ENCODE peak calls at places on chromosomes 2 and 18, in nine cellular contexts. O is left lung; I is neural crest cell; L is CD4-positive, alpha-beta T cell; U is BE2C; F is omental fat pad; H is Panc1; J is WERI-Rb-1; B is A549. T is an unnamed sample.

GRCh38 chr2:107588960-107589542 is 237.6 kb upstream of the RGPD4 start:
- DNase-seq in O (no peak), I (no peak), L (no peak), U (no peak), F (no peak), H (no peak), J (no peak), B (no peak), T (no peak)

GRCh38 chr18:41226186-41226585 is 728.8 kb upstream of the PIK3C3 start:
- DNase-seq in O (no peak), I (no peak), L (no peak), U (no peak), F (no peak), H (no peak), J (no peak), B (no peak), T (no peak)

GRCh38 chr2:180520816-180521595 is 459.4 kb upstream of the UBE2E3 start:
- DNase-seq in O (no peak), I (no peak), L (no peak), U (no peak), F (no peak), H (peak), J (no peak), B (peak), T (no peak)

GRCh38 chr2:227267406-227268115 is 57.5 kb upstream of the MFF start:
- DNase-seq in O (no peak), I (no peak), L (no peak), U (no peak), F (no peak), H (no peak), J (no peak), B (peak), T (no peak)

GRCh38 chr2:105338020-105338385 is 663 bp downstream of the C2orf49 start:
- DNase-seq in O (no peak), I (no peak), L (no peak), U (no peak), F (no peak), H (no peak), J (no peak), B (no peak), T (no peak)

GRCh38 chr2:126614529-126615279 is 41.3 kb upstream of the GYPC start:
- DNase-seq in O (no peak), I (no peak), L (no peak), U (no peak), F (no peak), H (no peak), J (no peak), B (no peak), T (no peak)

GRCh38 chr2:74806913-74807312 is 27.0 kb upstream of the HK2 start:
- DNase-seq in O (no peak), I (no peak), L (no peak), U (no peak), F (no peak), H (no peak), J (no peak), B (no peak), T (no peak)

GRCh38 chr2:158967731-158968395 is 577 bp upstream of the TANC1 start:
- DNase-seq in O (peak), I (peak), L (no peak), U (peak), F (no peak), H (no peak), J (peak), B (no peak), T (peak)

GRCh38 chr2:108316194-108316880 is 27.6 kb downstream of the SULT1C2 start:
- DNase-seq in O (no peak), I (no peak), L (no peak), U (no peak), F (no peak), H (no peak), J (no peak), B (no peak), T (no peak)

GRCh38 chr2:63589148-63589972 is 597 bp downstream of the MDH1 start:
- DNase-seq in O (no peak), I (no peak), L (no peak), U (no peak), F (no peak), H (no peak), J (no peak), B (peak), T (no peak)

GRCh38 chr2:215796160-215796559 is 217.2 kb downstream of the MREG start:
- DNase-seq in O (no peak), I (no peak), L (no peak), U (peak), F (no peak), H (no peak), J (no peak), B (no peak), T (no peak)

GRCh38 chr2:211923019-211923418 is 615.6 kb downstream of the ERBB4 start:
- DNase-seq in O (no peak), I (no peak), L (no peak), U (no peak), F (no peak), H (no peak), J (no peak), B (no peak), T (no peak)

GRCh38 chr2:39065616-39066015 is 55.2 kb downstream of the SOS1 start:
- DNase-seq in O (no peak), I (no peak), L (no peak), U (no peak), F (no peak), H (no peak), J (no peak), B (no peak), T (no peak)

GRCh38 chr2:17558878-17559277 is 18.4 kb downstream of the VSNL1 start:
- DNase-seq in O (no peak), I (no peak), L (no peak), U (no peak), F (no peak), H (no peak), J (no peak), B (no peak), T (no peak)

GRCh38 chr18:37764526-37764925 is 198.9 kb upstream of the CELF4 start:
- DNase-seq in O (no peak), I (no peak), L (no peak), U (no peak), F (no peak), H (no peak), J (no peak), B (no peak), T (no peak)

GRCh38 chr2:8841962-8842361 is 4.5 kb upstream of the KIDINS220 start:
- DNase-seq in O (no peak), I (no peak), L (no peak), U (no peak), F (no peak), H (no peak), J (no peak), B (no peak), T (no peak)

GRCh38 chr2:238856713-238857567 is 9.1 kb downstream of the TWIST2 start:
- DNase-seq in O (no peak), I (no peak), L (no peak), U (no peak), F (no peak), H (no peak), J (no peak), B (no peak), T (no peak)

GRCh38 chr2:202378661-202379338 is 2.7 kb downstream of the BMPR2 start:
- DNase-seq in O (no peak), I (no peak), L (no peak), U (no peak), F (no peak), H (no peak), J (no peak), B (no peak), T (no peak)

GRCh38 chr18:21441670-21442069 is 158.8 kb downstream of the ESCO1 start:
- DNase-seq in O (no peak), I (no peak), L (no peak), U (no peak), F (no peak), H (no peak), J (no peak), B (no peak), T (no peak)

GRCh38 chr2:124804014-124804940 is 779.2 kb downstream of the CNTNAP5 start:
- DNase-seq in O (no peak), I (no peak), L (no peak), U (peak), F (no peak), H (peak), J (peak), B (peak), T (no peak)

GRCh38 chr2:234608946-234609345 is 112.1 kb upstream of the ARL4C start:
- DNase-seq in O (no peak), I (no peak), L (no peak), U (no peak), F (no peak), H (no peak), J (no peak), B (no peak), T (no peak)

GRCh38 chr2:234607691-234608090 is 110.8 kb upstream of the ARL4C start:
- DNase-seq in O (no peak), I (no peak), L (no peak), U (no peak), F (no peak), H (no peak), J (no peak), B (no peak), T (no peak)

GRCh38 chr2:234606906-234607305 is 110.0 kb upstream of the ARL4C start:
- DNase-seq in O (no peak), I (no peak), L (no peak), U (no peak), F (no peak), H (no peak), J (peak), B (no peak), T (peak)

GRCh38 chr2:234615643-234616356 is 118.9 kb upstream of the ARL4C start:
- DNase-seq in O (no peak), I (no peak), L (no peak), U (no peak), F (no peak), H (no peak), J (no peak), B (no peak), T (no peak)

GRCh38 chr2:234611209-234611608 is 114.3 kb upstream of the ARL4C start:
- DNase-seq in O (no peak), I (no peak), L (no peak), U (no peak), F (no peak), H (no peak), J (no peak), B (peak), T (no peak)
- TF ChIP-seq CTCF in O (no peak), I (peak), L (no peak), U (peak), F (no peak), H (peak), J (peak), B (no peak), T (peak)

GRCh38 chr2:94870392-94871225 is 621 bp upstream of the TEKT4 start:
- DNase-seq in O (peak), I (no peak), L (no peak), U (no peak), F (no peak), H (no peak), J (peak), B (no peak), T (peak)
- TF ChIP-seq CTCF in O (no peak), I (peak), L (no peak), U (peak), F (no peak), H (peak), J (peak), B (peak), T (peak)

GRCh38 chr2:232871835-232872736 is 2.0 kb downstream of the SNORC start:
- DNase-seq in O (no peak), I (no peak), L (no peak), U (no peak), F (no peak), H (no peak), J (no peak), B (no peak), T (no peak)

GRCh38 chr2:232872826-232873225 is 2.8 kb downstream of the SNORC start:
- DNase-seq in O (no peak), I (no peak), L (no peak), U (no peak), F (no peak), H (no peak), J (no peak), B (no peak), T (no peak)

GRCh38 chr2:232870766-232871371 is 805 bp downstream of the SNORC start:
- DNase-seq in O (no peak), I (no peak), L (no peak), U (no peak), F (no peak), H (no peak), J (no peak), B (no peak), T (no peak)

GRCh38 chr2:232870002-232870765 is at the start of gene SNORC:
- DNase-seq in O (no peak), I (no peak), L (no peak), U (no peak), F (no peak), H (no peak), J (no peak), B (no peak), T (no peak)

DNA sequence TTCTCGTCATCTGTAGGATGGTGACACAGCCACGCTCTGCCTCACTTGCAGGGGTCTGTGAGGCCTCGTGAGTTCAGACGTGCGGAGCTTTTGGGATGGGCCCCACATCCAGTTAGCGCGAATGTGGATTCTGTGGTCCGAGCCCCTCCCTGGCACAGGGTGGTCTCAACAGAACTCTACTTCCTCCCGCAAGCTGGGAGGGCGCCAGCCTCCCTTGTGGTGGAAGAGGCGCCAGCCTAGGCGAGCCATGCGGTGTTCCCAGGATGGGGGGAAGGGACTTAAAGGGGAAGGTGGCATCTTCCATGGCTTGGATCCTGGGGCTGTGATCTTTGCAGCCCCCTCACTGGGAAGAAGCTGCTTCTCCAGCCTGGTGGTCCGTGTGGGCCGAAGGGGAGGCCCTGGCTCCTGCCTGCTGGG is 1.4 kb downstream of the SNORC start:
- DNase-seq in O (no peak), I (no peak), L (no peak), U (no peak), F (no peak), H (no peak), J (no peak), B (no peak), T (no peak)
- TF ChIP-seq CTCF in O (no peak), I (no peak), L (no peak), U (no peak), F (no peak), H (no peak), J (no peak), B (no peak), T (no peak)

GRCh38 chr2:24022975-24023575 is 13.2 kb downstream of the MFSD2B start:
- DNase-seq in O (peak), I (no peak), L (no peak), U (no peak), F (no peak), H (no peak), J (no peak), B (no peak), T (no peak)

GRCh38 chr2:24024018-24024417 is 14.1 kb downstream of the MFSD2B start:
- DNase-seq in O (no peak), I (no peak), L (no peak), U (peak), F (no peak), H (no peak), J (no peak), B (peak), T (no peak)

GRCh38 chr2:24022324-24022974 is 12.6 kb downstream of the MFSD2B start:
- DNase-seq in O (no peak), I (no peak), L (no peak), U (no peak), F (no peak), H (no peak), J (no peak), B (no peak), T (no peak)

GRCh38 chr2:24019729-24020128 is 9.8 kb downstream of the MFSD2B start:
- DNase-seq in O (no peak), I (no peak), L (no peak), U (no peak), F (no peak), H (no peak), J (no peak), B (no peak), T (no peak)

DNA sequence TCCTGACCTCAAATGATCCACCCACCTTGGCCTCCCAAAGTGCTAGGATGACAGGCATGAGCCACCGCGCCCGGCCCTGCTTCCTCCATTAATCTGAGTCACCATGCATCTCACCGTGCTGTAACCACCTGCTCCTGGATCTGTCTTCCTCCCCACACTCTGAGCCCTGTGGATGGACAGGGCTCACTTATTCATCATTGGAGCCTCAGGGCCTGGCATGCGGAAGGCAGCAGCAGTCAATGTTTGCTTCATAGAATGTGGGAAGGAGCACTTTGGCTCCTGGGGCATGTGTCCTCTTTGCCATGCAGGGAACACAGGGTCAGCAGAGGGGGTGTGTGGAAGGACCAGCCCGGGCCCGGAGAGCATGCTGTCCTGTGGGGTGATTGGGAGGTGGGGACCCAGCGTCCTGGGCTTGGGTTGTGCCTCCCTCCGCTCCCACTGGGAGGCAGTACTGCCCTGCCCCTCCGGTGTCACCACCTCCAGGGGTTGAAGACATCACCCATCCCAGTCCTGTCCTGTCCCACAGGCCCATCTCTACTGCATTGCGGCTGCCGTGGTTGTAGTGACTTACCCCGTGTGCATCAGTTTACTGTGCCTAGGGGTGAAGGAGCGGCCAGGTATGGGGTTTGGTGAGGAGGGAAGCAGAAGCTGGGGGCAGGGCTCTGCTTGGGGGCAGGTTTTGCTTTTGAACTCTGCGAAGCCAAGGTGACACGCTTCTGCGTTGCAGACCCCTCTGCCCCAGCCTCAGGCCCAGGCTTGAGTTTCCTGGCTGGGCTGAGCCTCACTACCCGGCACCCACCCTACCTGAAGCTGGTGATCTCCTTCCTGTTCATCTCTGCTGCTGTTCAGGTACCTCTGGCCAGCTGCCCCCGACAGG is 11.5 kb downstream of the MFSD2B start:
- DNase-seq in O (no peak), I (no peak), L (no peak), U (peak), F (no peak), H (no peak), J (peak), B (peak), T (peak)
- TF ChIP-seq CTCF in O (no peak), I (peak), L (no peak), U (peak), F (no peak), H (peak), J (peak), B (peak), T (no peak)

DNA sequence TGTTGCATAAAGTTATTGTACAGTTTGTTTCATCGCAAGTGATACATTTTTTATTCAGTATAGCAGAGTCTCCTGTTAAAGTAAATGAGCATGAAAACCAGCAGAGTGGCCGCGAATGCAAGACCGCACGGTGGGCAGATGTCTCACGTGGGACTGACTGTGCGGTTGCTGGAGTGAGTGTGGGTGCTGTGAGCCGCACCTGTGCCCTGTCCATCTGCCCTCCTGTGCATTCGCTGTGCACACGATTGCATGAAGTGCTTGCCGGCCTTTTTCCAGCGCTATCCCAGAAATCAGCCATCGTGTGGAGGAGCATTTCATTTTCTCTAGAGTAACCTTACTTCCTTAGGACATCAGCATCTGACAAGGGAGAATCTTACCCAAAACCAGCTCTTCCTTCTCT is 118.7 kb downstream of the RNF144A start:
- DNase-seq in O (no peak), I (no peak), L (no peak), U (no peak), F (no peak), H (no peak), J (no peak), B (no peak), T (no peak)
- TF ChIP-seq CTCF in O (no peak), I (no peak), L (no peak), U (no peak), F (no peak), H (no peak), J (no peak), B (no peak), T (no peak)

DNA sequence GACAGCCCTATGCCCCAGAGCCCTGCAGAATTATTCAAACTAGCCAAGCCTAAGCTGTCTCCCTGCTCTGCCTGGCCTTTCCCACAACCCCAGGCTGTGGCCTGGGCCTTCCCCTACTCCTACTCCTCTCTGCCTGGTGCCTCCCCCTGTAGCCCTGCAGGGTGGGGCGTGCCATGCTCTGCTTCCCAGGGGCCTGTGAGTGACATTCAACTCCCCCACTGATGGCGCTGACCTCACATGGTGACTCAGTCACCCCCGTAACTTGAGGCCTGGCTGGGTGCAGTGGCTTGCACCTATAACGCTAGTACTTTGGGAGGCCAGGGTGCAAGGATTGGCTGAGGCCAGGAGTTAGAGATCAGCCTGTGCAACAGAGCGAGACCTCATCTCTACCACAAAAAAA is 60.6 kb downstream of the KIF1A start:
- DNase-seq in O (no peak), I (no peak), L (no peak), U (no peak), F (no peak), H (no peak), J (no peak), B (no peak), T (no peak)
- TF ChIP-seq CTCF in O (no peak), I (no peak), L (no peak), U (no peak), F (no peak), H (no peak), J (no peak), B (no peak), T (no peak)

GRCh38 chr2:213934560-213934959 is 476.3 kb upstream of the VWC2L start:
- DNase-seq in O (no peak), I (no peak), L (no peak), U (peak), F (no peak), H (no peak), J (no peak), B (peak), T (no peak)
- TF ChIP-seq CTCF in O (peak), I (peak), L (peak), U (peak), F (no peak), H (peak), J (peak), B (peak), T (peak)